ENCODE peak calls at places on chromosomes 13 and 19, in four cellular contexts. C is BE2C, Q is AG04449, S is colonic mucosa. V is an unnamed sample.

GRCh38 chr19:13029893-13030292 is 34.6 kb downstream of the NFIX start:
- DNase-seq in C (no peak), Q (no peak), S (no peak), V (no peak)

GRCh38 chr19:5299137-5299536 is 41.5 kb downstream of the PTPRS start:
- DNase-seq in C (no peak), Q (no peak), S (no peak), V (no peak)

GRCh38 chr13:21917046-21918010 is 246.5 kb downstream of the FGF9 start:
- DNase-seq in C (no peak), Q (no peak), S (no peak), V (no peak)

GRCh38 chr13:110127986-110128511 is 178.9 kb downstream of the COL4A1 start:
- DNase-seq in C (no peak), Q (no peak), S (no peak), V (no peak)

GRCh38 chr19:35830986-35831385 is 18.3 kb upstream of the PRODH2 start:
- DNase-seq in C (no peak), Q (no peak), S (no peak), V (no peak)

GRCh38 chr13:91133941-91134772 is 213.3 kb upstream of the MIR17HG start:
- DNase-seq in C (peak; percentile 55), Q (no peak), S (peak; percentile 44), V (peak; percentile 74)

GRCh38 chr19:21463449-21464105 is 41.8 kb upstream of the ZNF429 start:
- DNase-seq in C (peak; percentile 14), Q (no peak), S (peak; percentile 70), V (no peak)

GRCh38 chr19:49212302-49212701 is 54.7 kb downstream of the TRPM4 start:
- DNase-seq in C (peak; percentile 35), Q (no peak), S (no peak), V (peak; percentile 97)

GRCh38 chr19:19774354-19775033 is 41.6 kb upstream of the ZNF14 start:
- DNase-seq in C (no peak), Q (no peak), S (no peak), V (no peak)

GRCh38 chr13:46343279-46343949 is 43.6 kb downstream of the RUBCNL start:
- DNase-seq in C (no peak), Q (no peak), S (no peak), V (no peak)

GRCh38 chr19:3080281-3080680 is 13.9 kb upstream of the GNA11 start:
- DNase-seq in C (no peak), Q (peak; percentile 24), S (peak; percentile 83), V (no peak)

DNA sequence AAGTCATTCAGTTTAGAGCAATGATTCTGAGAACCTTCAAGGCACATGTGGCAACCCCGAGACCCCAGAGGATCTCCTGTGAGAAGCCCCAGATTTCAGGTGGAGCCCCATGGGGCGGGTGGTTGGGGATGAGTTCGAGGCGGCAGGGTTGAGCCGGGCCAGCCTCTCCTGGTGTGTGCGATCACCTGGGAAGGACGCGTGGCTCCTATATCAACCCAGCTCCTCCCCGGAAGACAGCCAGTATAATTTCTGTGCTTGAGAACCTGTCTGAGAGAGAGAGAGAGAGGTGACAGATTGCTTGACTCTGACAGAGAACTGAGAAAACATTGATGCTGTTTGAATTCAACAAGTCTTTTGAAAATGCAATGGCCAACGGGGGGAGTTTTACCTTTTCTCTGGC is 89.0 kb downstream of the TEX29 start:
- DNase-seq in C (no peak), Q (no peak), S (no peak), V (no peak)
- H3K4me3 ChIP-seq in C (no peak overlapping the region), Q (no peak overlapping the region), S (no peak overlapping the region), V (no peak overlapping the region)

GRCh38 chr19:16068696-16069259 is 7.5 kb upstream of the TPM4 start:
- DNase-seq in C (no peak), Q (no peak), S (no peak), V (no peak)
- H3K4me3 ChIP-seq in C (no peak overlapping the region), Q (peak overlapping the region; percentile 62), S (peak overlapping the region; percentile 29), V (no peak overlapping the region)

DNA sequence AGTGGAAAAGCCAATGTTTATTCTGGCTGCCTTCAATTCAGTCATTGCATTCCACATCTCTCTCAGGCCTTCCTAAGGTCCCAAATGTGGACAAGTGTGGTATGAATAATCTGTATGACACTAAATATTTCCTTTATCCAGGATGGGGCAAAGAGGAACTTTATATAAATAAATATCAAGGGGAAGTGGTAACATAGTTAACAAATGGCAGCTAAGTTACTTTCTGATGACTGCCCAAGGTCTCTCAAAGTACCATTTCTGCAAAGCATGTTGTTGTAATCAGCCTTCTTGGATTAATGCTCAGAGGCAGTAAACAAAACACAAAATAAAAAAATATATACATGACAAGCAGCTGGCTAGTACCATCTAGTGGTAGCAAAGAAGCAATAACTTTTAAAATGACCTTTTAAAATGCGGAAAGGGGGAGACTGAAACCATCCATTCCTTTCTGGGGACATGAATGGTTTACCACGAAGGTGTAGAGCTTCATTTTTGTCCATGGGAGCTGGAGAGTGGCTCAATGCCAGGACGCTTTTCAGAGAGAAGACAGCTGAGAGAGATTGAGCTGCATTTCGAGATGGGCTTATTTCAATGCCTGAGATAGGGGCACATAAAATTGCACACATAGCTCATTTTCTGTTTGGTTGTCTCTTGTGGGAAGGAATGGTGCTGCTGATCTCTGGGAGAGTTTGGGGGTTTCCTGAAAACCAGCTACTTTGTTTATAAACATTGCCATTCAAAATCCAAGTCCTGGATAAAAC is 259.2 kb downstream of the RFC3 start:
- DNase-seq in C (no peak), Q (peak; percentile 12), S (no peak), V (peak; percentile 22)
- H3K4me3 ChIP-seq in C (peak overlapping the region; percentile 3), Q (no peak overlapping the region), S (no peak overlapping the region), V (no peak overlapping the region)

GRCh38 chr13:25468330-25469178 is 96.8 kb downstream of the ATP8A2 start:
- DNase-seq in C (peak; percentile 77), Q (no peak), S (no peak), V (peak; percentile 64)
- H3K4me3 ChIP-seq in C (peak overlapping the region; percentile 24), Q (no peak overlapping the region), S (no peak overlapping the region), V (peak overlapping the region; percentile 33)

GRCh38 chr19:50639121-50640112 is at the start of gene SYT3:
- DNase-seq in C (peak; percentile 79), Q (no peak), S (no peak), V (peak; percentile 81)
- H3K4me3 ChIP-seq in C (peak within 1 kb of the TSS; percentile 76), Q (peak within 1 kb of the TSS; percentile 53), S (no peak within 1 kb of the TSS), V (peak within 1 kb of the TSS; percentile 56)

DNA sequence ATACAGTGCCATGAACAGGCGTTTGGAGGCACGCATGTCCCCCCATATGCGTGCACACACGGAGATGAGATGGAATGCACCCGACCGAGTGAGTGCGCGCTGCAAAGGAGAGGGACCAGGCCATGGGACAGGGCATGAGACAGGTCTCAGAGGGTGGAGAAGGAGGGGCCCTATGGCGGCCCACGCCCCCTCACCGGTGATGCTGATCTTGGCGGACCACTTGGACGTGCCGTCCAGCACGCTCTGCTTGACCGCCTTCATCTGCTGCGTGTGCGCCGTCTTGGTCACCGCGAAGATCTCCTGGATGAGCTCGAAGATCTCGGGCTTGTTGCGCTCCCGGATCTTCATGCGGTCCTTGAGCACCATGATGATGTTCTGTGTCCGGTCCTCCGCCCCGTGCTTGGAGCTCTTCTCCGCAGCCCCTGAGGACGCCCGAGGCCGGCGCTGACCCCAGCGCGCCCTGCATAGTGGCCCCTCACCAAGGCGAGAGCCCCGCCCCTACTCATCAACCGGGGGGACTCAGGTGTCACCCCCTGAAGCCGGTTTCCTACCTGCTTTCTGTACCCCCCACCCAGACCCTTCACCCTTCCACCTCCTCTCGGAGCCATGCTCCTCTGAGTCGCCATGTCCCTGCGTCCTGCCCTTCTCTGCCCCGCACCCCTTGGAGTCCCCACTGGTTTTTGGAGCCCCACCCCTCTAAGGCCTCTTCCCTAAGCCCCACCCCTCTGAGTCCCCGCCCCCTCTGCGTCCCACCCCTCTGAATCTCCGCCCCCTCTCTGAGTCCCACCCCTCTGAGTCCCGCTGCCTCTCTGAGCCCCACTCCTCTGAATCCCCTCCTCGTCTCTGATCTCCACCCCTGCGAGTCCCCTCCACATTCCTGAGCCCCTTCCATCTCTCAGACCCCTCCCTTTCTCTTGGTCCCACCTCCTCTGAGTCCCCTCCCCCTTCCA is 40.8 kb downstream of the UNC13A start:
- DNase-seq in C (no peak), Q (no peak), S (no peak), V (no peak)
- H3K4me3 ChIP-seq in C (no peak overlapping the region), Q (no peak overlapping the region), S (no peak overlapping the region), V (no peak overlapping the region)

GRCh38 chr13:31207630-31208549 is 8.1 kb downstream of the B3GLCT start:
- DNase-seq in C (no peak), Q (no peak), S (no peak), V (peak; percentile 36)

GRCh38 chr13:31213681-31214289 is 14.0 kb downstream of the B3GLCT start:
- DNase-seq in C (no peak), Q (no peak), S (no peak), V (no peak)

GRCh38 chr13:31208554-31209122 is 8.9 kb downstream of the B3GLCT start:
- DNase-seq in C (no peak), Q (no peak), S (no peak), V (no peak)

GRCh38 chr13:31209819-31210209 is 10.0 kb downstream of the B3GLCT start:
- DNase-seq in C (no peak), Q (no peak), S (no peak), V (peak; percentile 46)

GRCh38 chr13:31209172-31209818 is 9.5 kb downstream of the B3GLCT start:
- DNase-seq in C (peak; percentile 88), Q (no peak), S (no peak), V (peak; percentile 92)
- H3K4me3 ChIP-seq in C (peak overlapping the region; percentile 45), Q (no peak overlapping the region), S (no peak overlapping the region), V (peak overlapping the region; percentile 20)